ENCODE peak calls at places on chromosomes 6 and 20, in nine cellular contexts. O is lower lobe of right lung; A is stimulated activated CD4-positive, alpha-beta T cell treated with anti-CD3 and anti-CD28 coated beads, Interleukin-1b, Interleukin-23, amount 100 ng/mL, for 4 hours; R is G401; T is kidney glomerular epithelial cell; J is spleen; W is mucosa of gallbladder; U is Daoy; C is Right ventricle myocardium inferior. Q is an unnamed sample.
A peak's percentile ranks its signal among the peaks of the same experiment; 100 is the strongest.

GRCh38 chr6:82088978-82089855 is 158.3 kb downstream of the IBTK start:
- DNase-seq in O (no peak), A (no peak), R (no peak), T (no peak), J (no peak), W (no peak), U (no peak), C (no peak), Q (no peak)

GRCh38 chr6:35080821-35081425 is 60.2 kb downstream of the TCP11 start:
- DNase-seq in O (no peak), A (no peak), R (no peak), T (no peak), J (peak; percentile 67), W (no peak), U (no peak), C (no peak), Q (no peak)

GRCh38 chr20:32521780-32522524 is 63.2 kb downstream of the NOL4L start:
- DNase-seq in O (peak; percentile 67), A (peak; percentile 66), R (peak; percentile 80), T (peak; percentile 44), J (peak; percentile 89), W (peak; percentile 69), U (peak; percentile 71), C (no peak), Q (peak; percentile 48)

GRCh38 chr6:19268117-19268516 is 569.1 kb upstream of the ID4 start:
- DNase-seq in O (no peak), A (no peak), R (no peak), T (no peak), J (no peak), W (no peak), U (no peak), C (no peak), Q (no peak)

GRCh38 chr6:89792881-89793280 is 26.7 kb downstream of the MDN1 start:
- DNase-seq in O (no peak), A (no peak), R (peak; percentile 22), T (peak; percentile 15), J (no peak), W (peak; percentile 12), U (peak; percentile 4), C (no peak), Q (peak; percentile 53)

GRCh38 chr20:38426006-38426405 is 9.1 kb downstream of the SNHG17 start:
- DNase-seq in O (no peak), A (no peak), R (no peak), T (peak; percentile 43), J (no peak), W (no peak), U (peak; percentile 89), C (no peak), Q (no peak)

GRCh38 chr6:14447240-14447639 is 329.7 kb downstream of the CD83 start:
- DNase-seq in O (no peak), A (no peak), R (no peak), T (no peak), J (no peak), W (no peak), U (no peak), C (no peak), Q (no peak)

GRCh38 chr6:155256122-155256795 is 7.6 kb upstream of the CLDN20 start:
- DNase-seq in O (no peak), A (no peak), R (no peak), T (no peak), J (no peak), W (no peak), U (no peak), C (no peak), Q (no peak)

GRCh38 chr20:56865055-56865454 is 235.9 kb downstream of the TFAP2C start:
- DNase-seq in O (no peak), A (no peak), R (no peak), T (no peak), J (no peak), W (no peak), U (no peak), C (no peak), Q (no peak)

Q was measured in GDM1.